ENCODE peak calls at places on chromosomes 13 and 19, in six cellular contexts. C is A549, F is K562, X is GM12878, M is HepG2, A is endothelial cell of umbilical vein. N is an unnamed sample.

GRCh38 chr13:45278096-45278645 is 62.8 kb downstream of the TPT1 start:
- DNase-seq in C (no peak), F (no peak), X (no peak), M (no peak), A (peak), N (no peak)

GRCh38 chr13:112960671-112961070 is 8.3 kb upstream of the MCF2L start:
- DNase-seq in C (no peak), F (no peak), X (no peak), M (no peak), A (no peak), N (no peak)

GRCh38 chr13:27868639-27869435 is 51.0 kb upstream of the PDX1 start:
- DNase-seq in C (no peak), F (no peak), X (no peak), M (no peak), A (peak), N (peak)

GRCh38 chr13:39602614-39603366 is at the start of gene LHFPL6:
- DNase-seq in C (peak), F (peak), X (no peak), M (peak), A (peak), N (peak)

GRCh38 chr13:102000764-102001163 is 401.1 kb downstream of the FGF14 start:
- DNase-seq in C (no peak), F (no peak), X (no peak), M (no peak), A (no peak), N (no peak)

GRCh38 chr13:71625183-71625582 is 241.8 kb downstream of the DACH1 start:
- DNase-seq in C (no peak), F (no peak), X (no peak), M (no peak), A (peak), N (no peak)

GRCh38 chr19:34481861-34482379 is 362 bp downstream of the WTIP start:
- DNase-seq in C (peak), F (no peak), X (no peak), M (no peak), A (peak), N (no peak)

GRCh38 chr19:4972509-4973230 is 3.8 kb downstream of the KDM4B start:
- DNase-seq in C (no peak), F (no peak), X (no peak), M (peak), A (peak), N (no peak)

GRCh38 chr19:11798391-11799296 is at the start of gene ZNF491:
- DNase-seq in C (no peak), F (peak), X (no peak), M (peak), A (peak), N (peak)

GRCh38 chr13:105316731-105317130 is 1218.7 kb downstream of the EFNB2 start:
- DNase-seq in C (no peak), F (no peak), X (no peak), M (no peak), A (no peak), N (no peak)

GRCh38 chr19:41299046-41299754 is 10.8 kb upstream of the CCDC97 start:
- DNase-seq in C (no peak), F (no peak), X (no peak), M (no peak), A (no peak), N (no peak)

GRCh38 chr19:39246951-39247669 is 1.5 kb downstream of the IFNL4 start:
- DNase-seq in C (no peak), F (peak), X (no peak), M (no peak), A (peak), N (no peak)

GRCh38 chr19:49555600-49556411 is 24.6 kb downstream of the NOSIP start:
- DNase-seq in C (peak), F (peak), X (no peak), M (no peak), A (peak), N (peak)

GRCh38 chr13:76848596-76848995 is 37.6 kb downstream of the KCTD12 start:
- DNase-seq in C (no peak), F (no peak), X (no peak), M (no peak), A (no peak), N (peak)

GRCh38 chr13:76696370-76696769 is 189.8 kb downstream of the KCTD12 start:
- DNase-seq in C (no peak), F (no peak), X (no peak), M (peak), A (no peak), N (no peak)

GRCh38 chr19:3526507-3527244 is 12.3 kb upstream of the TEKTIP1 start:
- DNase-seq in C (no peak), F (no peak), X (no peak), M (no peak), A (no peak), N (no peak)

GRCh38 chr19:45765365-45766292 is 3.4 kb downstream of the SIX5 start:
- DNase-seq in C (no peak), F (no peak), X (no peak), M (no peak), A (no peak), N (no peak)

GRCh38 chr13:29857089-29857488 is 6.7 kb upstream of the UBL3 start:
- DNase-seq in C (no peak), F (no peak), X (no peak), M (no peak), A (no peak), N (no peak)

GRCh38 chr19:38739440-38740251 is 4.6 kb downstream of the CAPN12 start:
- DNase-seq in C (no peak), F (no peak), X (no peak), M (no peak), A (peak), N (peak)

GRCh38 chr13:47211106-47211505 is 314.3 kb upstream of the HTR2A start:
- DNase-seq in C (no peak), F (no peak), X (no peak), M (no peak), A (no peak), N (no peak)

GRCh38 chr19:45876411-45877197 is 9.3 kb downstream of the IRF2BP1 start:
- DNase-seq in C (no peak), F (peak), X (no peak), M (peak), A (peak), N (peak)

GRCh38 chr13:75547917-75548316 is 1.7 kb upstream of the UCHL3 start:
- DNase-seq in C (no peak), F (no peak), X (no peak), M (no peak), A (no peak), N (no peak)

GRCh38 chr13:50580684-50581305 is 262.7 kb downstream of the DLEU7 start:
- DNase-seq in C (no peak), F (no peak), X (no peak), M (no peak), A (peak), N (no peak)

GRCh38 chr13:93951153-93951552 is 528.3 kb downstream of the DCT start:
- DNase-seq in C (no peak), F (no peak), X (no peak), M (no peak), A (no peak), N (no peak)

GRCh38 chr19:35715981-35716734 is 1.6 kb upstream of the KMT2B start:
- DNase-seq in C (peak), F (peak), X (no peak), M (peak), A (no peak), N (peak)

GRCh38 chr19:47653856-47654255 is 44.9 kb downstream of the BICRA start:
- DNase-seq in C (no peak), F (no peak), X (no peak), M (no peak), A (no peak), N (no peak)

GRCh38 chr19:12872941-12873890 is 8.0 kb downstream of the DNASE2 start:
- DNase-seq in C (no peak), F (peak), X (no peak), M (peak), A (peak), N (peak)

GRCh38 chr13:101144808-101145419 is 271.4 kb downstream of the NALCN start:
- DNase-seq in C (no peak), F (peak), X (peak), M (peak), A (peak), N (peak)

DNA sequence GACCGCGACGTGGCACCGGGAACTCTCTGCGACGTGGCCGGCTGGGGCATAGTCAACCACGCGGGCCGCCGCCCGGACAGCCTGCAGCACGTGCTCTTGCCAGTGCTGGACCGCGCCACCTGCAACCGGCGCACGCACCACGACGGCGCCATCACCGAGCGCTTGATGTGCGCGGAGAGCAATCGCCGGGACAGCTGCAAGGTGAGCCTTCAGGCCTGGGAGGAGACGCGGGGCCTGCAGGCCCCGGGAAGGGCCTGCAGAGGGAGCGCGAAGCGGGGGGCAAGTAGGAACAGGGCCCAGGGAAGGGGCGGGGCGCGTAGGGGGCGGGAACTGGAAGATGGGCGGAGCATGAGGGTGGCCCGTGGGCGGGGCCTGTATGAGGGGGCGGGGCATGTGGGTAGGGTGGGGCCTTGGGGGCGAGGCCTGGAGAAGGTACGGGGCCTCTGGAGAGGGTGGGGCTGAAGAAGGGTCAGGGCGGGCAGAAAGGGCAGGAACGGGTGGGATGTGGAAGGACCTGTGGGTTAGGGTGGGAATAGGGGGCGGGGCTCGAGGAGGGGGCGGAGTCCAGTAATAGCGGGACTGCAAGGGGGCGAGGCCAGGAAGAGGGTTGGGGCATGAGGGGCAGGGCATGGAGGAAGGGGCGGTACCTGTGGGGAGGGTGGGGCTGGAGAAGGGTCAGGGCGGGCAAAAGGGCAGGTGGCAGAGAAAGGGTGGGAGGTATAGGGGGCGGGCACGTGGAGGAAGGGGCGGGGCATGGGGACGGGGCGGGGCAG is 2.5 kb downstream of the CFD start:
- DNase-seq in C (no peak), F (peak), X (no peak), M (peak), A (no peak), N (peak)
- TF ChIP-seq MYC in C (no peak), F (peak), X (no peak), M (no peak), A (no peak), N (no peak)

GRCh38 chr19:30923096-30923495 is 426.1 kb downstream of the TSHZ3 start:
- DNase-seq in C (no peak), F (no peak), X (no peak), M (no peak), A (no peak), N (no peak)

GRCh38 chr19:30924670-30925069 is 424.6 kb downstream of the TSHZ3 start:
- DNase-seq in C (no peak), F (no peak), X (no peak), M (no peak), A (no peak), N (no peak)

GRCh38 chr19:30920238-30920637 is 429.0 kb downstream of the TSHZ3 start:
- DNase-seq in C (no peak), F (no peak), X (no peak), M (no peak), A (no peak), N (no peak)

DNA sequence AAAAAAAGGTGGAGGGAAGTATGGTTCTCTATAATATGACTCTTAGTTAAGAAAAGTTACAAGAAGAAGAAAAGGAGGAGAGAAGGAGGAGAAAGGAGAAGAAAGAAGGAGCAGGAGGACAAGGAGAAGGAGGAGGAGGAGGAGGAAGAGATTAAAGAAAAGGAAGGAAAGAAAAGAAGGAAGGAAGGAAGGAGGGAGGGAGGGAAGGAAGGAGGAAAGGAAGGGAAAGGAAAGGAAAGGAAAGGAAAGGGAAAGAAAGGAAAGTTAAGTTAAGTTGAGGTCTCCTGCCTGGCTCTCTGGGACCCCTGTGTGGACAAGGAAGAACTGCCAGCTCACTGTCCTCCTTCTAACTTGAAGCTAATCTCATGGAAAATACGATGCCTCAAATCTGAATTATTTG is 429.5 kb downstream of the TSHZ3 start:
- DNase-seq in C (no peak), F (no peak), X (no peak), M (no peak), A (no peak), N (no peak)
- TF ChIP-seq CTCF in C (no peak), F (no peak), X (no peak), M (no peak), A (no peak), N (no peak)

GRCh38 chr19:17328517-17329060 is 6.1 kb downstream of the ANO8 start:
- DNase-seq in C (no peak), F (peak), X (no peak), M (no peak), A (no peak), N (no peak)
- TF ChIP-seq MYC in C (no peak), F (no peak), X (no peak), M (no peak), A (no peak), N (no peak)

GRCh38 chr19:1290245-1290698 is 4.6 kb downstream of the EFNA2 start:
- DNase-seq in C (no peak), F (no peak), X (no peak), M (no peak), A (no peak), N (no peak)

GRCh38 chr19:1288528-1289394 is 3.1 kb downstream of the EFNA2 start:
- DNase-seq in C (no peak), F (no peak), X (no peak), M (no peak), A (no peak), N (no peak)

GRCh38 chr19:1290699-1291651 is 5.3 kb downstream of the EFNA2 start:
- DNase-seq in C (no peak), F (no peak), X (no peak), M (peak), A (no peak), N (no peak)

GRCh38 chr19:1287622-1288527 is 2.2 kb downstream of the EFNA2 start:
- DNase-seq in C (no peak), F (no peak), X (no peak), M (no peak), A (no peak), N (no peak)

GRCh38 chr19:1289395-1290244 is 3.9 kb downstream of the EFNA2 start:
- DNase-seq in C (no peak), F (no peak), X (no peak), M (no peak), A (no peak), N (no peak)
- TF ChIP-seq CTCF in C (no peak), F (peak), X (no peak), M (peak), A (no peak), N (no peak)

N was measured in NB4.